ENCODE peak calls at places on chromosomes 2 and 18, in five cellular contexts. O is CD8-positive, alpha-beta T cell; N is heart left ventricle; M is cardiac muscle cell; L is HL-60. E is an unnamed sample.

GRCh38 chr2:238636269-238637073 is 209.7 kb downstream of the ASB1 start:
- DNase-seq in O (no peak), N (no peak), M (no peak), L (no peak), E (no peak)

GRCh38 chr2:196233033-196233807 is 61.8 kb upstream of the STK17B start:
- DNase-seq in O (no peak), N (peak; percentile 21), M (peak; percentile 62), L (no peak), E (no peak)

GRCh38 chr2:76641506-76641905 is 880.7 kb downstream of the LRRTM4 start:
- DNase-seq in O (no peak), N (no peak), M (no peak), L (no peak), E (no peak)

GRCh38 chr2:44934962-44935853 is 6.3 kb upstream of the SIX3 start:
- DNase-seq in O (no peak), N (no peak), M (no peak), L (no peak), E (no peak)

GRCh38 chr2:19955544-19956422 is 34.1 kb downstream of the WDR35 start:
- DNase-seq in O (peak; percentile 24), N (peak; percentile 57), M (peak; percentile 85), L (peak; percentile 68), E (peak; percentile 53)

GRCh38 chr2:13353083-13353482 is 636.3 kb downstream of the TRIB2 start:
- DNase-seq in O (no peak), N (no peak), M (no peak), L (no peak), E (no peak)

GRCh38 chr2:85254540-85255261 is 73.1 kb downstream of the TGOLN2 start:
- DNase-seq in O (no peak), N (no peak), M (no peak), L (no peak), E (no peak)

GRCh38 chr2:225512873-225513580 is 113.5 kb downstream of the NYAP2 start:
- DNase-seq in O (no peak), N (no peak), M (peak; percentile 6), L (no peak), E (no peak)

GRCh38 chr2:8525582-8526402 is 156.1 kb upstream of the ID2 start:
- DNase-seq in O (no peak), N (peak; percentile 87), M (peak; percentile 71), L (peak; percentile 90), E (no peak)

GRCh38 chr2:127293386-127293757 is 572 bp downstream of the ERCC3 start:
- DNase-seq in O (no peak), N (no peak), M (no peak), L (no peak), E (no peak)

GRCh38 chr2:85854897-85855296 is 33.9 kb downstream of the ST3GAL5 start:
- DNase-seq in O (no peak), N (no peak), M (no peak), L (no peak), E (no peak)

GRCh38 chr2:88198308-88198707 is 28.2 kb downstream of the THNSL2 start:
- DNase-seq in O (no peak), N (no peak), M (no peak), L (no peak), E (no peak)

GRCh38 chr2:106572541-106573148 is 85.5 kb downstream of the CD8B2 start:
- DNase-seq in O (no peak), N (no peak), M (peak; percentile 30), L (no peak), E (peak; percentile 50)

GRCh38 chr2:63614448-63614968 is 25.7 kb downstream of the MDH1 start:
- DNase-seq in O (no peak), N (no peak), M (peak; percentile 25), L (no peak), E (no peak)

GRCh38 chr2:35343135-35343534 is 1012.4 kb upstream of the CRIM1 start:
- DNase-seq in O (no peak), N (no peak), M (no peak), L (no peak), E (no peak)

GRCh38 chr2:64404743-64405142 is 49.2 kb upstream of the LGALSL start:
- DNase-seq in O (no peak), N (peak; percentile 42), M (peak; percentile 60), L (no peak), E (no peak)

GRCh38 chr2:230582851-230583283 is 129.8 kb upstream of the CAB39 start:
- DNase-seq in O (no peak), N (no peak), M (no peak), L (no peak), E (no peak)

GRCh38 chr18:46320928-46321855 is 217.0 kb downstream of the HAUS1 start:
- DNase-seq in O (no peak), N (no peak), M (peak; percentile 65), L (no peak), E (no peak)

GRCh38 chr18:45802814-45803492 is 22.5 kb upstream of the SIGLEC15 start:
- DNase-seq in O (no peak), N (no peak), M (peak; percentile 89), L (no peak), E (no peak)

GRCh38 chr2:233426619-233427342 is 72.5 kb downstream of the DGKD start:
- DNase-seq in O (no peak), N (no peak), M (peak; percentile 63), L (peak; percentile 50), E (no peak)

GRCh38 chr2:158509928-158510797 is 53.4 kb downstream of the PKP4 start:
- DNase-seq in O (no peak), N (no peak), M (peak; percentile 25), L (no peak), E (no peak)

GRCh38 chr2:28296904-28297303 is 95.8 kb upstream of the FOSL2 start:
- DNase-seq in O (no peak), N (no peak), M (no peak), L (no peak), E (no peak)

GRCh38 chr2:191013617-191013875 is 425 bp downstream of the STAT1 start:
- DNase-seq in O (no peak), N (no peak), M (peak; percentile 25), L (peak; percentile 10), E (no peak)

GRCh38 chr2:112084689-112085381 is 29.8 kb downstream of the TMEM87B start:
- DNase-seq in O (no peak), N (no peak), M (no peak), L (no peak), E (no peak)

GRCh38 chr2:1049691-1050090 is 99.0 kb downstream of the SNTG2 start:
- DNase-seq in O (no peak), N (no peak), M (no peak), L (no peak), E (no peak)

GRCh38 chr2:175203621-175204496 is 22.3 kb upstream of the ATP5MC3 start:
- DNase-seq in O (peak; percentile 20), N (peak; percentile 20), M (peak; percentile 63), L (peak; percentile 54), E (peak; percentile 53)

GRCh38 chr2:31129835-31130561 is 8.2 kb downstream of the GALNT14 start:
- DNase-seq in O (no peak), N (no peak), M (no peak), L (no peak), E (no peak)

GRCh38 chr2:52536929-52537460 is 1230.6 kb upstream of the CHAC2 start:
- DNase-seq in O (no peak), N (no peak), M (no peak), L (no peak), E (no peak)

GRCh38 chr18:79625195-79625923 is 54.2 kb upstream of the CTDP1 start:
- DNase-seq in O (no peak), N (peak; percentile 21), M (no peak), L (peak; percentile 94), E (peak; percentile 17)

GRCh38 chr2:203673933-203674332 is 32.5 kb upstream of the CD28 start:
- DNase-seq in O (no peak), N (no peak), M (peak; percentile 47), L (peak; percentile 85), E (no peak)

GRCh38 chr2:174023591-174024523 is 58.7 kb upstream of the SP3 start:
- DNase-seq in O (no peak), N (peak; percentile 44), M (peak; percentile 96), L (peak; percentile 89), E (peak; percentile 68)
- H3K27ac ChIP-seq in O (no peak overlapping the region), N (peak overlapping the region; percentile 86), M (peak overlapping the region; percentile 90), L (peak overlapping the region; percentile 36), E (no peak overlapping the region)

DNA sequence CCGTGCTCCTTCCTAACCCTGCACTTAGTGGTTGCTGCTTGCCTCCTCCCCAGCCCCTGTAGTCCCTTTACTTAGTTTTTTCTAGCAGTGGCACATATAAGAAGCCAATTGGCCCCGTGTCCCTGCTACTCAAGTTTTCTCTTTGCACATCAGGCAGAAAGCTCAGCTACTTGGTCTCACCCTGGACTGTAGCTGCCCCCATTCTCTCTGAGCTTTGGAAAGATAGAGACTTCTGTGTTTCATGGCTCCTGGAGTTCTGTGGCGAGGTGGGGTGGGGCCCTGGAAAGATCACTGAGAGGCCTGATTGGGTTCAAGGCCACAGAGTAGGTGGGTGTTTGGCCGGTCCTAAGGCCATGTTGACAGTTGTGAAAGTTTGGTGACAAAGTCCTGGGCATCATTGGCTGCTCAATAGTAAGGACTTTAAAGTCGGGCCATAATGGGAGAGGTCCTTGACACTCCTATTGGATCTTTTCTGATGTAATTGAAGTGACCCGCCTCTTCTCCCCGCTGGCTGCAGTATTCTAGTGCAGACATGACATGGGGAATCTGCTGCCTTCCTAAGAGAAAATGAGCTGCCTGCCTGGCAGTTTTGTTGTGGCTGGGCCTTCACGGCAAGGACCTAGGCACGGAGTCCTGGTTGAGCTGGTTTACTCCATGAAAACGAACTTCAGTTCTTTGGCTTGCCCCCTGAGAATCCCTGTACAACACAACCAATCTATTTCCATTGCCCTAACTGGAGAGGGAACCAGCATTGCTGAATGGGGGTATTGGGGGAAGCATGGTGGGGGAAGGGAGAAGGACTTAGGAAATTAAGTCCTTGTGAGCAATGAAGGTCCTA is 26.2 kb upstream of the CYP27A1 start:
- DNase-seq in O (no peak), N (no peak), M (no peak), L (no peak), E (no peak)
- H3K4me3 ChIP-seq in O (no peak overlapping the region), N (no peak overlapping the region), M (no peak overlapping the region), L (no peak overlapping the region), E (no peak overlapping the region)

DNA sequence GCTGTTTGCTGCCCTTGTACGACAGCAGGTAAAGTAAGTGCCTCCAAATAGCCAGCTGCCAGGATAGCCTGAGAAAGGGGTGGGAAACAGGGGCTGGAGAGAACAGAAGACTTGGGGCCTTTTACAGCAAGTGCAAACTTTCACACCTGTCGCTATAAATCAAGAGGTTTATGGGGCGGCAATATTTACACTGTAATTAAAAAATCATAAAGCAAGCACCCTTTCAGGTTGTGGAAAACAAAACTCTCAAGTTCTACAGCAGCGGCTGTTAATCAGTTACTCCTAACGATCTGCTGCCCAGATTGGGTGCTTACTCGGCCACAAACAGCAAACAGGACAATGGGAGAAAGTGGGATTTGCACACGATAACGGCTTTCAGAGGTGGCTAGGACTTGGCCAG is 359.5 kb upstream of the ETAA1 start:
- DNase-seq in O (no peak), N (no peak), M (no peak), L (no peak), E (no peak)
- H3K27ac ChIP-seq in O (no peak overlapping the region), N (no peak overlapping the region), M (no peak overlapping the region), L (no peak overlapping the region), E (no peak overlapping the region)

DNA sequence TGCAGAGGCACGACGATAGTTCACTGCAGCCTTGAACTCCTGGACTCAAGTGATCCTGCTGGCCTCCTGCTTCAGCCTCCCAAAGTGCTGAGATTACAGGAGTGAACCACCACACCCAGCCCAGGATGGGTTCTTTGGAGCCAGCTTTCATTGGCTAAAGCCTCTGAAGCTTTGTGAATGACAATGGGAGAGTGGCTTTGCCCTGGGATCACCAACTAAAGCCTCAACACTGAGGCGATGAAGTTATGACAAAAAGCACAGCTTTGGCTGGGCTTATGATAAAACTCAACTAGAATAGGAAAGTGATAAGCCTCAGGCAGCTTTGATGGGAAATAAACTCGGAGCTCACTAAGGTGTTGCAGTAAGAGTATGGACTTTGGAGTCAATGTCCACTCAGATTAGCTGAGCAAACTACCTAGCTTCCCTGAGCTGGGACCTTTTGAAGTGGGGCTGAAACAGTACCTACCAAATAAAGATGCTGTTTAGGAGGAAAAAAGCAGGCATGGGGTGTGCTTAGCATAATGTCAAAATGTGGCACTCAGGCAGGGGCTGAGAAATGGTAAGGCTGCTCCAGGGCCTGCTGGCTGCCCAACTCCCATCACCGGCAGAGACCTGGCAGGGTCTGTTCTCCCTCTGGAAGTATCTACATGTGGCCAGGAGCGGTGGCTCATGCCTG is 4.3 kb downstream of the TMEM127 start:
- DNase-seq in O (no peak), N (no peak), M (no peak), L (no peak), E (no peak)
- H3K4me3 ChIP-seq in O (no peak overlapping the region), N (no peak overlapping the region), M (no peak overlapping the region), L (no peak overlapping the region), E (no peak overlapping the region)